ENCODE peak calls at places on chromosomes 16 and 17, in five cellular contexts. A is fibroblast of lung, O is tibial nerve, N is body of pancreas, J is lower lobe of right lung. X is an unnamed sample. For H3K4me1, the result is how much of the 10 kb centered on the place peaks cover.

GRCh38 chr17:77613181-77613580 is 345.3 kb upstream of the TNRC6C start:
- DNase-seq in A (no peak), O (no peak), N (no peak), J (no peak), X (no peak)

GRCh38 chr17:62892870-62893338 is 73.1 kb upstream of the TANC2 start:
- DNase-seq in A (peak), O (peak), N (no peak), J (peak), X (no peak)

GRCh38 chr17:72145972-72146755 is 25.3 kb downstream of the SOX9 start:
- DNase-seq in A (no peak), O (no peak), N (no peak), J (no peak), X (no peak)

GRCh38 chr17:77924757-77925336 is 33.7 kb upstream of the TNRC6C start:
- DNase-seq in A (peak), O (peak), N (peak), J (no peak), X (no peak)

GRCh38 chr17:41739661-41740352 is 5.4 kb upstream of the HAP1 start:
- DNase-seq in A (no peak), O (no peak), N (peak), J (no peak), X (no peak)

GRCh38 chr17:285751-286422 is 66.7 kb downstream of the RPH3AL start:
- DNase-seq in A (no peak), O (no peak), N (no peak), J (peak), X (no peak)

GRCh38 chr17:61833536-61834203 is 29.7 kb downstream of the BRIP1 start:
- DNase-seq in A (peak), O (no peak), N (no peak), J (no peak), X (no peak)

GRCh38 chr17:1649844-1650409 is at the start of gene RILP:
- DNase-seq in A (peak), O (peak), N (peak), J (peak), X (no peak)

GRCh38 chr16:73232555-73233422 is 184.9 kb upstream of the ZFHX3 start:
- DNase-seq in A (peak), O (no peak), N (peak), J (no peak), X (no peak)

GRCh38 chr16:56193951-56194726 is 2.9 kb downstream of the GNAO1 start:
- DNase-seq in A (peak), O (peak), N (peak), J (peak), X (peak)

GRCh38 chr17:13420294-13421277 is 181.1 kb downstream of the HS3ST3A1 start:
- DNase-seq in A (peak), O (no peak), N (no peak), J (no peak), X (no peak)

GRCh38 chr17:21286771-21287702 is 2.5 kb downstream of the MAP2K3 start:
- DNase-seq in A (no peak), O (no peak), N (peak), J (no peak), X (no peak)

GRCh38 chr16:77585852-77586251 is 136.5 kb upstream of the NUDT7 start:
- DNase-seq in A (no peak), O (no peak), N (no peak), J (no peak), X (no peak)

GRCh38 chr17:42853597-42853967 is 2.6 kb downstream of the AOC3 start:
- DNase-seq in A (no peak), O (no peak), N (no peak), J (no peak), X (no peak)

GRCh38 chr17:792277-792676 is 10.1 kb downstream of the MRM3 start:
- DNase-seq in A (peak), O (no peak), N (no peak), J (peak), X (no peak)

GRCh38 chr17:64781394-64781793 is 119.3 kb upstream of the SMURF2 start:
- DNase-seq in A (no peak), O (no peak), N (no peak), J (peak), X (peak)

GRCh38 chr17:8124350-8125195 is 667 bp upstream of the HES7 start:
- DNase-seq in A (peak), O (peak), N (no peak), J (no peak), X (no peak)

GRCh38 chr17:61399131-61400057 is at the start of gene TBX2:
- DNase-seq in A (peak), O (peak), N (peak), J (peak), X (no peak)

GRCh38 chr17:69919789-69920188 is 155.2 kb upstream of the KCNJ16 start:
- DNase-seq in A (no peak), O (no peak), N (no peak), J (no peak), X (no peak)

GRCh38 chr17:54891176-54891821 is 9.4 kb upstream of the TOM1L1 start:
- DNase-seq in A (peak), O (no peak), N (peak), J (no peak), X (no peak)

GRCh38 chr17:81223758-81224122 is 975 bp upstream of the CEP131 start:
- DNase-seq in A (no peak), O (no peak), N (no peak), J (no peak), X (no peak)

GRCh38 chr17:1779571-1780074 is 17.8 kb downstream of the SERPINF1 start:
- DNase-seq in A (peak), O (peak), N (peak), J (peak), X (no peak)

GRCh38 chr17:2023692-2024571 is 1.2 kb downstream of the RTN4RL1 start:
- DNase-seq in A (peak), O (peak), N (peak), J (peak), X (peak)

GRCh38 chr16:75591001-75591852 is 25.0 kb downstream of the GABARAPL2 start:
- DNase-seq in A (peak), O (peak), N (no peak), J (no peak), X (no peak)

GRCh38 chr16:77767826-77768225 is 20.5 kb upstream of the VAT1L start:
- DNase-seq in A (no peak), O (no peak), N (no peak), J (no peak), X (no peak)

GRCh38 chr16:1678500-1679098 is 520 bp downstream of the JPT2 start:
- DNase-seq in A (peak), O (peak), N (peak), J (peak), X (peak)

GRCh38 chr16:1823821-1824220 is 2.8 kb downstream of the HAGH start:
- DNase-seq in A (peak), O (no peak), N (peak), J (no peak), X (no peak)

GRCh38 chr17:42288078-42288984 is at the start of gene STAT5A:
- DNase-seq in A (peak), O (peak), N (peak), J (peak), X (peak)

GRCh38 chr16:21268236-21268635 is 9.9 kb downstream of the CRYM start:
- DNase-seq in A (no peak), O (no peak), N (no peak), J (no peak), X (no peak)

GRCh38 chr17:57557363-57557762 is 187.7 kb downstream of the CCDC182 start:
- DNase-seq in A (no peak), O (no peak), N (no peak), J (no peak), X (no peak)

GRCh38 chr16:22687031-22687530 is 126.9 kb upstream of the HS3ST2 start:
- DNase-seq in A (no peak), O (no peak), N (no peak), J (no peak), X (no peak)

GRCh38 chr16:74711938-74712337 is 11.3 kb upstream of the MLKL start:
- DNase-seq in A (no peak), O (no peak), N (no peak), J (no peak), X (no peak)

GRCh38 chr17:80115159-80115558 is 13.8 kb downstream of the GAA start:
- DNase-seq in A (no peak), O (no peak), N (no peak), J (no peak), X (no peak)

GRCh38 chr17:65723356-65723928 is 162.0 kb upstream of the AXIN2 start:
- DNase-seq in A (peak), O (no peak), N (no peak), J (no peak), X (no peak)

GRCh38 chr16:11880047-11880446 is 28.7 kb upstream of the RSL1D1 start:
- DNase-seq in A (no peak), O (no peak), N (no peak), J (no peak), X (no peak)

GRCh38 chr17:43608313-43608712 is 53.4 kb downstream of the MEOX1 start:
- DNase-seq in A (no peak), O (no peak), N (no peak), J (no peak), X (no peak)

GRCh38 chr16:9123871-9124270 is 32.4 kb downstream of the HAPSTR1 start:
- DNase-seq in A (no peak), O (no peak), N (peak), J (peak), X (no peak)

GRCh38 chr16:9124444-9124843 is 33.0 kb downstream of the HAPSTR1 start:
- DNase-seq in A (no peak), O (no peak), N (no peak), J (no peak), X (no peak)

GRCh38 chr16:9126609-9127008 is 35.2 kb downstream of the HAPSTR1 start:
- DNase-seq in A (no peak), O (no peak), N (no peak), J (no peak), X (no peak)

GRCh38 chr16:9125658-9126492 is 34.4 kb downstream of the HAPSTR1 start:
- DNase-seq in A (no peak), O (no peak), N (no peak), J (no peak), X (no peak)

GRCh38 chr16:9124908-9125584 is 33.6 kb downstream of the HAPSTR1 start:
- DNase-seq in A (no peak), O (no peak), N (no peak), J (no peak), X (no peak)
- H3K27ac ChIP-seq in A (no peak), O (no peak), N (no peak), J (no peak), X (no peak)

GRCh38 chr17:67401598-67402504 is 24.8 kb downstream of the PITPNC1 start:
- DNase-seq in A (no peak), O (no peak), N (no peak), J (no peak), X (no peak)

GRCh38 chr17:67399676-67400075 is 22.6 kb downstream of the PITPNC1 start:
- DNase-seq in A (no peak), O (no peak), N (no peak), J (no peak), X (no peak)

GRCh38 chr17:67400193-67400592 is 23.1 kb downstream of the PITPNC1 start:
- DNase-seq in A (peak), O (no peak), N (no peak), J (no peak), X (no peak)

GRCh38 chr17:67403065-67403464 is 26.0 kb downstream of the PITPNC1 start:
- DNase-seq in A (no peak), O (no peak), N (no peak), J (no peak), X (no peak)

GRCh38 chr17:67401106-67401505 is 24.0 kb downstream of the PITPNC1 start:
- DNase-seq in A (no peak), O (no peak), N (no peak), J (no peak), X (no peak)
- H3K4me1 ChIP-seq in A (under half), O (under half), N (under half), J (under half), X (half or more)

GRCh38 chr17:76502326-76503211 is 1.3 kb upstream of the RHBDF2 start:
- DNase-seq in A (no peak), O (no peak), N (no peak), J (no peak), X (no peak)

GRCh38 chr17:76501018-76501826 is at the start of gene RHBDF2:
- DNase-seq in A (peak), O (peak), N (peak), J (peak), X (peak)

GRCh38 chr17:76500745-76501017 is 542 bp downstream of the RHBDF2 start:
- DNase-seq in A (no peak), O (no peak), N (no peak), J (no peak), X (no peak)

GRCh38 chr17:76500074-76500744 is 1.0 kb downstream of the RHBDF2 start:
- DNase-seq in A (no peak), O (no peak), N (no peak), J (peak), X (no peak)

GRCh38 chr17:76501827-76502307 is 644 bp upstream of the RHBDF2 start:
- DNase-seq in A (no peak), O (no peak), N (peak), J (no peak), X (no peak)
- H3K27ac ChIP-seq in A (no peak), O (peak), N (peak), J (peak), X (peak)

DNA sequence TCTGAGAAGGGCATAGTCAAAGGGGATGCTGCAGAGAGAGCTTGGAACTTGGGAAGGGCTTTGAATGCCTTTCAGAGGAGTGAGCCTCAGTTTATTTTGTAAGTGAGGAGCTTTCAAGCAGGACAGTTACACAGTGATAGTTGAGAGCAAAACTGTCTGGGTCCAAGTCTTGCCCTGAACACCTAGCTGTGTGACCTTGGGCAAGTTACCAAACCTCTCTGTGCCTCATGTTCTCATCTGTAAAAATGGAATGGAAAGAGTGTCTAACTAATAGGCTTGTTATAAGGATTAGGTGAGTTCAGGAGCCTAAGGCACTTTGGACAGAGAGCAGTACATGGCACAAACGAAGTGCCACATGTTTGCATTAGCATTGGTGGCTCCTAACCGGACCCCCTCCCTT is 27.0 kb upstream of the TAC4 start:
- DNase-seq in A (no peak), O (no peak), N (no peak), J (no peak), X (no peak)
- H3K4me1 ChIP-seq in A (under half), O (under half), N (under half), J (under half), X (under half)

GRCh38 chr16:567362-568256 is 804 bp downstream of the NHLRC4 start:
- DNase-seq in A (no peak), O (no peak), N (no peak), J (no peak), X (no peak)
- H3K27ac ChIP-seq in A (no peak), O (no peak), N (no peak), J (peak), X (peak)

GRCh38 chr17:17757391-17757791 is 76.1 kb downstream of the RAI1 start:
- DNase-seq in A (no peak), O (no peak), N (no peak), J (no peak), X (peak)
- H3K4me1 ChIP-seq in A (under half), O (under half), N (under half), J (under half), X (half or more)

GRCh38 chr16:19578378-19578851 is 22.9 kb downstream of the VPS35L start:
- DNase-seq in A (no peak), O (no peak), N (no peak), J (no peak), X (no peak)
- H3K27ac ChIP-seq in A (no peak), O (peak), N (no peak), J (no peak), X (no peak)

DNA sequence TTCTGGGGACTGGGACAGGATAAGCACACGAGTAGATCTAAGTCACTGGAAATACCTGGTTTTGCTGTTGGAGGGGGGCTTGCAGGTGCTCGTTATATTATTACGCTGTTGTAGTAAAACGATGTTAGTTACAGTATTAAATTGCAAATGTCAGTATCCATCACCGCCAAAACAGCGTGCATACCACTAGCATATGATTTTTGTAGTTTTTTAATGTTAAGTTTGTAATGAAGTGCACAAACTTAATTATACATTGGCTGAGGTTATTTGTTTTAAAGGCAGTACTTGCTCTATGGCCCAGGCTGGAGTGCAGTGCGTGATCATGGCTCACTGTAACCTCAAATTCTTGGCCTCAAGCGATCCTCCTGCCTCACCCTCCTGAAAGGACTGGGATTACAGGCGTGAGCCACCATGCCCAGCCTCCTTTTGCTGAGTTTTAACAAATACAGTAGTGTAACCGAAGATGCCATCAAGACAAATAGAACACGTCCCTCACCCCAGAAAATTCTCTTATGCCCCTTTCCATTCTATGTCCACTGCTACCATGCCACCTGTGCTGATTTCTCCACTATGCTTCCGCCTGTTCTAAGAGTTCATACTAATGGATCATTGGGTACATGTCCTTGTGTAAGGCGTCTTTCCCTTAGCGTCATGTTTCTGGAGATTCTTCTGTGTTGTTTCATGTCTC is 20.7 kb upstream of the CSNK1D start:
- DNase-seq in A (no peak), O (no peak), N (no peak), J (no peak), X (no peak)
- H3K4me1 ChIP-seq in A (under half), O (under half), N (half or more), J (half or more), X (under half)

X was measured in CD8-positive, alpha-beta memory T cell.